ENCODE peak calls at places on chromosomes 16 and 17, in five cellular contexts. C is HCT116, U is H1, W is K562, V is HepG2. E is an unnamed sample.
A peak's percentile ranks its signal among the peaks of the same experiment; 100 is the strongest.

GRCh38 chr17:29012535-29012934 is 6.7 kb upstream of the SEZ6 start:
- DNase-seq in C (no peak), U (no peak), W (no peak), V (no peak), E (no peak)

GRCh38 chr16:90042946-90043514 is 23.8 kb upstream of the DBNDD1 start:
- DNase-seq in C (no peak), U (no peak), W (no peak), V (no peak), E (no peak)

GRCh38 chr17:14303343-14304221 is 2.7 kb downstream of the HS3ST3B1 start:
- DNase-seq in C (no peak), U (no peak), W (no peak), V (no peak), E (no peak)

GRCh38 chr16:66874079-66874775 is 6.1 kb upstream of the PDP2 start:
- DNase-seq in C (no peak), U (no peak), W (no peak), V (no peak), E (no peak)

GRCh38 chr17:83058478-83059167 is 20.8 kb upstream of the METRNL start:
- DNase-seq in C (no peak), U (no peak), W (no peak), V (no peak), E (no peak)

GRCh38 chr16:82761236-82761635 is 134.5 kb downstream of the CDH13 start:
- DNase-seq in C (no peak), U (no peak), W (no peak), V (no peak), E (peak; percentile 77)

GRCh38 chr17:67489273-67489672 is 112.2 kb downstream of the PITPNC1 start:
- DNase-seq in C (no peak), U (no peak), W (no peak), V (no peak), E (no peak)

GRCh38 chr16:85785927-85786326 is 13.4 kb downstream of the EMC8 start:
- DNase-seq in C (no peak), U (no peak), W (no peak), V (no peak), E (no peak)

GRCh38 chr17:74777884-74778490 is 1.8 kb upstream of the NAT9 start:
- DNase-seq in C (no peak), U (no peak), W (no peak), V (no peak), E (no peak)

GRCh38 chr16:83915081-83915480 is 16.2 kb downstream of the MLYCD start:
- DNase-seq in C (no peak), U (no peak), W (no peak), V (no peak), E (no peak)

GRCh38 chr17:81002409-81003361 is 11.0 kb downstream of the CHMP6 start:
- DNase-seq in C (no peak), U (no peak), W (peak; percentile 81), V (no peak), E (peak; percentile 64)

GRCh38 chr16:50301626-50302471 is 35.5 kb downstream of the ADCY7 start:
- DNase-seq in C (no peak), U (no peak), W (no peak), V (no peak), E (no peak)

GRCh38 chr17:18235743-18236256 is 10.4 kb downstream of the LLGL1 start:
- DNase-seq in C (no peak), U (no peak), W (no peak), V (no peak), E (peak; percentile 72)

GRCh38 chr17:60473788-60474187 is 51.5 kb downstream of the CHCT1 start:
- DNase-seq in C (no peak), U (no peak), W (no peak), V (no peak), E (no peak)

GRCh38 chr16:81335669-81336068 is 20.9 kb downstream of the GAN start:
- DNase-seq in C (no peak), U (no peak), W (no peak), V (no peak), E (no peak)

GRCh38 chr16:56793504-56793903 is 63.6 kb downstream of the NUP93 start:
- DNase-seq in C (no peak), U (no peak), W (no peak), V (peak; percentile 47), E (peak; percentile 60)

GRCh38 chr17:12566281-12567002 is 99.2 kb upstream of the MYOCD start:
- DNase-seq in C (no peak), U (peak; percentile 3), W (no peak), V (no peak), E (no peak)

GRCh38 chr16:24610421-24610765 is 71.0 kb downstream of the RBBP6 start:
- DNase-seq in C (no peak), U (no peak), W (no peak), V (no peak), E (peak; percentile 21)

GRCh38 chr16:74603848-74604247 is 3.1 kb downstream of the GLG1 start:
- DNase-seq in C (no peak), U (no peak), W (no peak), V (peak; percentile 33), E (peak; percentile 49)

GRCh38 chr16:19186403-19186802 is 18.4 kb downstream of the SYT17 start:
- DNase-seq in C (no peak), U (no peak), W (no peak), V (no peak), E (no peak)

GRCh38 chr17:37651846-37652245 is 8.6 kb upstream of the DDX52 start:
- DNase-seq in C (no peak), U (no peak), W (no peak), V (no peak), E (no peak)

GRCh38 chr16:65235339-65236177 is 113.7 kb upstream of the CDH11 start:
- DNase-seq in C (no peak), U (no peak), W (no peak), V (no peak), E (no peak)

GRCh38 chr17:74512624-74513084 is 18.6 kb downstream of the CD300LB start:
- DNase-seq in C (no peak), U (no peak), W (no peak), V (no peak), E (no peak)

GRCh38 chr17:7241047-7241733 is 1.1 kb downstream of the GABARAP start:
- DNase-seq in C (no peak), U (no peak), W (no peak), V (no peak), E (no peak)

GRCh38 chr17:44121997-44122824 is 1.2 kb downstream of the HDAC5 start:
- DNase-seq in C (no peak), U (no peak), W (no peak), V (no peak), E (no peak)

GRCh38 chr17:16120937-16121336 is 94.4 kb downstream of the NCOR1 start:
- DNase-seq in C (no peak), U (no peak), W (no peak), V (no peak), E (no peak)

GRCh38 chr16:4917117-4917516 is 19.8 kb downstream of the PPL start:
- DNase-seq in C (no peak), U (no peak), W (no peak), V (no peak), E (no peak)

GRCh38 chr17:48621410-48622387 is 4.5 kb downstream of the HOXB9 start:
- DNase-seq in C (no peak), U (no peak), W (no peak), V (no peak), E (no peak)

GRCh38 chr17:54903375-54903774 is 2.7 kb downstream of the TOM1L1 start:
- DNase-seq in C (no peak), U (no peak), W (no peak), V (peak; percentile 84), E (no peak)

GRCh38 chr17:45288825-45289224 is 26.9 kb upstream of the SPATA32 start:
- DNase-seq in C (no peak), U (no peak), W (no peak), V (no peak), E (no peak)

GRCh38 chr17:5781236-5781927 is 197.1 kb upstream of the NLRP1 start:
- DNase-seq in C (no peak), U (no peak), W (no peak), V (no peak), E (no peak)

GRCh38 chr17:9003355-9004131 is 17.8 kb upstream of the NTN1 start:
- DNase-seq in C (no peak), U (no peak), W (no peak), V (no peak), E (no peak)

GRCh38 chr17:9001539-9001938 is 19.8 kb upstream of the NTN1 start:
- DNase-seq in C (no peak), U (no peak), W (no peak), V (no peak), E (no peak)

GRCh38 chr17:9002236-9002609 is 19.1 kb upstream of the NTN1 start:
- DNase-seq in C (no peak), U (no peak), W (no peak), V (no peak), E (no peak)

GRCh38 chr17:9004132-9004960 is 17.0 kb upstream of the NTN1 start:
- DNase-seq in C (no peak), U (no peak), W (no peak), V (no peak), E (no peak)

GRCh38 chr17:9002610-9003354 is 18.5 kb upstream of the NTN1 start:
- DNase-seq in C (no peak), U (no peak), W (no peak), V (no peak), E (no peak)
- TF ChIP-seq EZH2 in C (no peak), U (peak; percentile 80), W (no peak), V (no peak), E (no peak)

GRCh38 chr16:30395155-30395991 is at the start of gene ZNF48:
- DNase-seq in C (peak; percentile 77), U (no peak), W (peak; percentile 92), V (peak; percentile 89), E (peak; percentile 89)
- TF ChIP-seq POLR2A in C (no peak), U (no peak), W (peak; percentile 68), V (peak; percentile 70), E (peak; percentile 17)

DNA sequence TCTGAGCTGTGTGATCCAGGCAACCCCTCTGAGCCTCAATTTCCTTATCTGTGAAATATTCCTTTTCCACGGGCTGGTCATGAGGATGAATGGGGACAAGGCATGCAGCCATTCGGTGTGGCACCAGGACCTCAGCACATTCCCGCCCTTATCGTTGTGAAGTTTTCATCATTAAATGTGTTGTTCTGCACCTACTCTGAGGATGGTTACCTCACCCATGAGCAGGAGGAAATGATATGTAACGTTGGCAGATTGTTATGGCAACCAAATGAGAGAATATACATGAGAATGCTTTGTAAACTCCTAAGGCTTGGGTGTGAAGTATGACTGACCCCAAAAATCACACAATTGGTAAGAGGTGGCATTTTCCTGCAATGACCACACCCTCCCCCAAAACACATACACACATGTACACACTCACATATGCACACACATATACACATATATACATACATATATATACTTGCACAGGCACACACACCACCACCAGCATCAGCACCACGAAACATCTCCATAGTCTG is 39.5 kb downstream of the SMARCE1 start:
- DNase-seq in C (no peak), U (no peak), W (no peak), V (no peak), E (no peak)
- TF ChIP-seq MAX in C (no peak), U (no peak), W (no peak), V (no peak), E (no peak)

DNA sequence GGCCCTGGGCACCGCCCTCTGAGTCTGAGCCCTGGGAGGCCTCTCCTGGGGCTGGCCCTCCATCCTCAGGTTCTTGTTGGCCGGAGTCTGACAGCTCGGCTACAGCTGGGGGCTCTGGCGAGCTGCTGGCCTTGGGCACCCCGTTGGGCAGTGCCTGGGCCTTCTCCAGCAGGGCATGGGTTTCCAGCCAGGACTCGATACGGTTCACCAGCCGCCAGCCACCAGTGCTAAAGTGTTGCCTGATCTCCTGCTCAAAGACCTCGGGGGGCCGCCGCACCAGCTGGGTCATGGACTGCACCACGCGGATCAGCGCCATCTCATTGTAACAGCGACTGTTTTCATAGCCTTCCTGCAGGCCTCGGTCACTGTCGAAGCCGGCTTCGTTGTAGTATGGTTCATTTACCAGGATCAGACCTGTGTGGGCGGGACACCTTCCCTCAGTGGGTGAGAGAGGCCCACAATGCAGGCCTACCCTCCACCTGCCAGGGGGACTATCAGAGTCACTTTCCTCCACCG is 6.8 kb downstream of the SPHK1 start:
- DNase-seq in C (no peak), U (no peak), W (no peak), V (no peak), E (no peak)
- TF ChIP-seq EZH2 in C (no peak), U (no peak), W (no peak), V (no peak), E (no peak)

E was measured in endothelial cell of umbilical vein.